ENCODE peak calls at places on chromosome 15, in seven cellular contexts. One of them, this sample, is unnamed.

GRCh38 chr15:92097473-92098178 is 244.1 kb downstream of the SLCO3A1 start:
- DNase-seq in endodermal cell: peak
- DNase-seq in dorsolateral prefrontal cortex: no peak
- DNase-seq in spleen: no peak
- DNase-seq in sigmoid colon: no peak
- DNase-seq in cardiac fibroblast: peak
- DNase-seq in GM12865: peak
- DNase-seq in this sample: peak

GRCh38 chr15:91884604-91885003 is 31.1 kb downstream of the SLCO3A1 start:
- DNase-seq in endodermal cell: no peak
- DNase-seq in dorsolateral prefrontal cortex: no peak
- DNase-seq in spleen: no peak
- DNase-seq in sigmoid colon: no peak
- DNase-seq in cardiac fibroblast: no peak
- DNase-seq in GM12865: no peak
- DNase-seq in this sample: no peak

GRCh38 chr15:85906028-85906427 is 111.3 kb upstream of the KLHL25 start:
- DNase-seq in endodermal cell: no peak
- DNase-seq in dorsolateral prefrontal cortex: no peak
- DNase-seq in spleen: no peak
- DNase-seq in sigmoid colon: no peak
- DNase-seq in cardiac fibroblast: no peak
- DNase-seq in GM12865: no peak
- DNase-seq in this sample: no peak

GRCh38 chr15:68149059-68149458 is 56.1 kb downstream of the CALML4 start:
- DNase-seq in endodermal cell: no peak
- DNase-seq in dorsolateral prefrontal cortex: no peak
- DNase-seq in spleen: no peak
- DNase-seq in sigmoid colon: no peak
- DNase-seq in cardiac fibroblast: peak
- DNase-seq in GM12865: no peak
- DNase-seq in this sample: no peak

GRCh38 chr15:43268111-43269105 is 1.7 kb upstream of the TGM5 start:
- DNase-seq in endodermal cell: peak
- DNase-seq in dorsolateral prefrontal cortex: no peak
- DNase-seq in spleen: no peak
- DNase-seq in sigmoid colon: no peak
- DNase-seq in cardiac fibroblast: peak
- DNase-seq in GM12865: peak
- DNase-seq in this sample: peak

GRCh38 chr15:86892774-86893449 is 813.2 kb downstream of the AGBL1 start:
- DNase-seq in endodermal cell: peak
- DNase-seq in dorsolateral prefrontal cortex: no peak
- DNase-seq in spleen: no peak
- DNase-seq in sigmoid colon: no peak
- DNase-seq in cardiac fibroblast: peak
- DNase-seq in GM12865: no peak
- DNase-seq in this sample: peak

GRCh38 chr15:92896543-92896942 is 3.6 kb upstream of the CHD2 start:
- DNase-seq in endodermal cell: no peak
- DNase-seq in dorsolateral prefrontal cortex: no peak
- DNase-seq in spleen: no peak
- DNase-seq in sigmoid colon: no peak
- DNase-seq in cardiac fibroblast: no peak
- DNase-seq in GM12865: no peak
- DNase-seq in this sample: no peak

GRCh38 chr15:62301993-62302665 is 137.0 kb upstream of the C2CD4B start:
- DNase-seq in endodermal cell: no peak
- DNase-seq in dorsolateral prefrontal cortex: no peak
- DNase-seq in spleen: no peak
- DNase-seq in sigmoid colon: no peak
- DNase-seq in cardiac fibroblast: peak
- DNase-seq in GM12865: no peak
- DNase-seq in this sample: no peak

GRCh38 chr15:75817151-75817935 is 25.9 kb upstream of the UBE2Q2 start:
- DNase-seq in endodermal cell: no peak
- DNase-seq in dorsolateral prefrontal cortex: no peak
- DNase-seq in spleen: no peak
- DNase-seq in sigmoid colon: no peak
- DNase-seq in cardiac fibroblast: peak
- DNase-seq in GM12865: peak
- DNase-seq in this sample: no peak

GRCh38 chr15:33292718-33293307 is 18.0 kb upstream of the RYR3 start:
- DNase-seq in endodermal cell: peak
- DNase-seq in dorsolateral prefrontal cortex: no peak
- DNase-seq in spleen: no peak
- DNase-seq in sigmoid colon: peak
- DNase-seq in cardiac fibroblast: peak
- DNase-seq in GM12865: peak
- DNase-seq in this sample: peak

GRCh38 chr15:79083154-79083553 is 7.4 kb downstream of the RASGRF1 start:
- DNase-seq in endodermal cell: peak
- DNase-seq in dorsolateral prefrontal cortex: peak
- DNase-seq in spleen: no peak
- DNase-seq in sigmoid colon: no peak
- DNase-seq in cardiac fibroblast: no peak
- DNase-seq in GM12865: no peak
- DNase-seq in this sample: no peak

GRCh38 chr15:83992356-83993031 is 243.1 kb upstream of the GOLGA6L4 start:
- DNase-seq in endodermal cell: no peak
- DNase-seq in dorsolateral prefrontal cortex: no peak
- DNase-seq in spleen: no peak
- DNase-seq in sigmoid colon: no peak
- DNase-seq in cardiac fibroblast: no peak
- DNase-seq in GM12865: peak
- DNase-seq in this sample: no peak

GRCh38 chr15:39407116-39407515 is 173.8 kb upstream of the THBS1 start:
- DNase-seq in endodermal cell: no peak
- DNase-seq in dorsolateral prefrontal cortex: no peak
- DNase-seq in spleen: no peak
- DNase-seq in sigmoid colon: no peak
- DNase-seq in cardiac fibroblast: peak
- DNase-seq in GM12865: no peak
- DNase-seq in this sample: no peak

GRCh38 chr15:33293619-33294309 is 17.0 kb upstream of the RYR3 start:
- DNase-seq in endodermal cell: no peak
- DNase-seq in dorsolateral prefrontal cortex: no peak
- DNase-seq in spleen: no peak
- DNase-seq in sigmoid colon: no peak
- DNase-seq in cardiac fibroblast: peak
- DNase-seq in GM12865: no peak
- DNase-seq in this sample: peak

GRCh38 chr15:80180986-80181385 is 28.2 kb downstream of the FAH start:
- DNase-seq in endodermal cell: no peak
- DNase-seq in dorsolateral prefrontal cortex: no peak
- DNase-seq in spleen: no peak
- DNase-seq in sigmoid colon: peak
- DNase-seq in cardiac fibroblast: no peak
- DNase-seq in GM12865: no peak
- DNase-seq in this sample: no peak

GRCh38 chr15:77002436-77002835 is 7.5 kb downstream of the PSTPIP1 start:
- DNase-seq in endodermal cell: no peak
- DNase-seq in dorsolateral prefrontal cortex: no peak
- DNase-seq in spleen: peak
- DNase-seq in sigmoid colon: no peak
- DNase-seq in cardiac fibroblast: no peak
- DNase-seq in GM12865: peak
- DNase-seq in this sample: no peak

GRCh38 chr15:38253448-38253847 is 812 bp downstream of the SPRED1 start:
- DNase-seq in endodermal cell: no peak
- DNase-seq in dorsolateral prefrontal cortex: no peak
- DNase-seq in spleen: no peak
- DNase-seq in sigmoid colon: no peak
- DNase-seq in cardiac fibroblast: peak
- DNase-seq in GM12865: peak
- DNase-seq in this sample: peak

GRCh38 chr15:38252481-38253311 is at the start of gene SPRED1:
- DNase-seq in endodermal cell: peak
- DNase-seq in dorsolateral prefrontal cortex: peak
- DNase-seq in spleen: peak
- DNase-seq in sigmoid colon: peak
- DNase-seq in cardiac fibroblast: peak
- DNase-seq in GM12865: peak
- DNase-seq in this sample: peak

GRCh38 chr15:38257676-38258075 is 5.0 kb downstream of the SPRED1 start:
- DNase-seq in endodermal cell: no peak
- DNase-seq in dorsolateral prefrontal cortex: no peak
- DNase-seq in spleen: no peak
- DNase-seq in sigmoid colon: no peak
- DNase-seq in cardiac fibroblast: no peak
- DNase-seq in GM12865: no peak
- DNase-seq in this sample: peak

GRCh38 chr15:38254065-38254883 is 1.6 kb downstream of the SPRED1 start:
- DNase-seq in endodermal cell: peak
- DNase-seq in dorsolateral prefrontal cortex: peak
- DNase-seq in spleen: peak
- DNase-seq in sigmoid colon: peak
- DNase-seq in cardiac fibroblast: peak
- DNase-seq in GM12865: peak
- DNase-seq in this sample: peak

DNA sequence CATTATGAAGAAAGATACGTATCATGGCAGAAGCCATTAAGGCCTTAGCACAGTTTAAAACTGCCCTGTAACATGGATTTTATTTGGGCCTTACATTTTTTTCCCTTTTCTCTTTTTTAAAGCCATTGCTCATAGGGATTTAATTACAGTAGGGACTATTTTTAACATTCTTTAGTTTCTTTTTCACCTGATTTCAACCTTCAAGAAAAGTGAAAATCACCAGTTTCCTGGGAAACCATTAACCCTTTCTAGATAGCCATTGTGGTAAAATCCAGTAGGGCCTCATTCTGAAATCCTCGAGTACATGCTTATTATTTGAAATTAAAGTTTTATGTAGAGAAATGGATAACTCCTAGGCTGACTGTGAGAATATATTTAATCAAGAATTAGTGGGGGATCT is 3.1 kb downstream of the SPRED1 start:
- DNase-seq in endodermal cell: no peak
- DNase-seq in dorsolateral prefrontal cortex: no peak
- DNase-seq in spleen: no peak
- DNase-seq in sigmoid colon: no peak
- DNase-seq in cardiac fibroblast: no peak
- DNase-seq in GM12865: no peak
- DNase-seq in this sample: no peak
- H3K4me3 ChIP-seq in endodermal cell: peak
- H3K4me3 ChIP-seq in dorsolateral prefrontal cortex: peak
- H3K4me3 ChIP-seq in spleen: peak
- H3K4me3 ChIP-seq in sigmoid colon: peak
- H3K4me3 ChIP-seq in cardiac fibroblast: peak
- H3K4me3 ChIP-seq in GM12865: no peak
- H3K4me3 ChIP-seq in this sample: peak

GRCh38 chr15:36210426-36210825 is 369.0 kb upstream of the CDIN1 start:
- DNase-seq in endodermal cell: no peak
- DNase-seq in dorsolateral prefrontal cortex: no peak
- DNase-seq in spleen: no peak
- DNase-seq in sigmoid colon: no peak
- DNase-seq in cardiac fibroblast: no peak
- DNase-seq in GM12865: no peak
- DNase-seq in this sample: no peak

GRCh38 chr15:36208868-36209582 is 370.4 kb upstream of the CDIN1 start:
- DNase-seq in endodermal cell: no peak
- DNase-seq in dorsolateral prefrontal cortex: no peak
- DNase-seq in spleen: no peak
- DNase-seq in sigmoid colon: no peak
- DNase-seq in cardiac fibroblast: peak
- DNase-seq in GM12865: no peak
- DNase-seq in this sample: no peak
- TF ChIP-seq CTCF in endodermal cell: peak
- TF ChIP-seq CTCF in dorsolateral prefrontal cortex: no peak
- TF ChIP-seq CTCF in spleen: no peak
- TF ChIP-seq CTCF in sigmoid colon: no peak
- TF ChIP-seq CTCF in cardiac fibroblast: no peak
- TF ChIP-seq CTCF in GM12865: no peak
- TF ChIP-seq CTCF in this sample: no peak

DNA sequence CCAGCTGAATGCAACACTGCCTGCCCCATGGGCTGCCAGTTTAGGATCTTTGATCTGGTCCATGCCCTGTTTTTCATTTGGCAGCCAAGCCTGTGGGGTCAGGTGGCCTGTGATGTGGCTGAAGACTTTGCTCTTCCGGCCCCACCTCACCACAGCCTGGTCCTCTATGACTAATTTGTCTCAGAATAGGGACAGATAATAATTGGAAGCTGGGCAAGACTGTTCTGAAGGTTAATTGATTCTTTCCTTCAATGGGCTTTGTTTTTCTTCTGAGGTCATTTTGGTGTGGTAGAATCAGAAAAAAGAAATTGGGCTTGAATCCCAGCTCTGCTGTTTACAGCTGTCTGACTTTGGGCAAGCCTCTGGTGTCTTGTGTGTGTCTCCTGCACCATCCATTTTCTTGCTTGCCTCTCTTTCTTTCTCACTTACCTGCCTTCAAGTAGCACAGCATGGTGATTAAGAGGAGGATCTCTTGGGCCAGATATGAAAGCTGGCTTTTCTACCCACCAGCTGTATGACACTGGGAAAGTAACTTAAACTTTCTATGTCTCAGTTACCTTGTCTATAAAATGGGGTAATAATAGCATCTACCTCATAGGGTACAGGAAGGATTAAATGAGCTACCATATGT is 24.2 kb downstream of the ABHD2 start:
- DNase-seq in endodermal cell: no peak
- DNase-seq in dorsolateral prefrontal cortex: no peak
- DNase-seq in spleen: no peak
- DNase-seq in sigmoid colon: peak
- DNase-seq in cardiac fibroblast: no peak
- DNase-seq in GM12865: peak
- DNase-seq in this sample: no peak
- H3K4me3 ChIP-seq in endodermal cell: no peak
- H3K4me3 ChIP-seq in dorsolateral prefrontal cortex: no peak
- H3K4me3 ChIP-seq in spleen: no peak
- H3K4me3 ChIP-seq in sigmoid colon: no peak
- H3K4me3 ChIP-seq in cardiac fibroblast: no peak
- H3K4me3 ChIP-seq in GM12865: no peak
- H3K4me3 ChIP-seq in this sample: no peak

DNA sequence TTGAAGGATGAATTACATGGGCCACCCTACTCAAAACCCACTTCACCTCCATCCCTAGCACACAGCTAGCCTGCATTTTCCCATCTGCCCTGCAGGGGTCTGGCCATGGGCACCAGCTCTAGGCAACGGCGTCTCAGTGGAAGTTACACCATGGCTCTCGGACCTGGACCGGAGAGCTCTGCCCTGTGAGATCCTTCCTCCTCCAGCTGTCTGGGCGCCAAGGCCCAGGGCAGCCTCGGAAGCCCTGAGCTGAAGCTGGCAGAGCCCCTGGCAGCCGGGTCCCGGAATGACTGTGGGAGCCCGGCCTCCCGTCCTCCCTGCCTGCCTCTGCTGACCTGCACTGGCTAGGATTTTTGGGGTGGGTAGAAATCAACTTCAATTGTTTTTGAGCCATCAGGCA is 98.9 kb downstream of the CHSY1 start:
- DNase-seq in endodermal cell: peak
- DNase-seq in dorsolateral prefrontal cortex: no peak
- DNase-seq in spleen: no peak
- DNase-seq in sigmoid colon: peak
- DNase-seq in cardiac fibroblast: no peak
- DNase-seq in GM12865: peak
- DNase-seq in this sample: no peak
- TF ChIP-seq CTCF in endodermal cell: peak
- TF ChIP-seq CTCF in dorsolateral prefrontal cortex: no peak
- TF ChIP-seq CTCF in spleen: no peak
- TF ChIP-seq CTCF in sigmoid colon: no peak
- TF ChIP-seq CTCF in cardiac fibroblast: peak
- TF ChIP-seq CTCF in GM12865: peak
- TF ChIP-seq CTCF in this sample: peak

This sample was measured in epithelial cell of esophagus.